ENCODE peak calls at places on chromosome 22, in eight cellular contexts. G is CD8-positive, alpha-beta T cell; L is body of pancreas; F is hepatocyte; O is spleen; T is aorta; M is effector memory CD4-positive, alpha-beta T cell; J is HepG2. E is an unnamed sample. For H3K4me1, the result is how much of the 10 kb centered on the place peaks cover.

GRCh38 chr22:37998543-37998942 is 14.2 kb upstream of the SOX10 start:
- DNase-seq in O (no peak), J (peak), M (no peak), T (no peak), F (no peak), L (peak), G (no peak), E (no peak)

GRCh38 chr22:41445171-41446056 is 1.2 kb downstream of the TOB2 start:
- DNase-seq in O (peak), J (no peak), T (peak), L (peak), F (peak), G (peak), M (no peak), E (peak)

GRCh38 chr22:37244922-37245722 is 1.1 kb upstream of the RAC2 start:
- DNase-seq in T (peak), F (no peak), O (peak), L (no peak), G (no peak), M (no peak), J (no peak), E (no peak)

GRCh38 chr22:19678949-19679348 is 35.4 kb upstream of the SEPTIN5 start:
- DNase-seq in J (no peak), O (no peak), F (no peak), M (no peak), L (no peak), T (no peak), G (no peak), E (no peak)

GRCh38 chr22:49163258-49163959 is 664.3 kb downstream of the BRD1 start:
- DNase-seq in J (no peak), F (no peak), M (no peak), T (peak), L (no peak), O (peak), G (no peak), E (no peak)

GRCh38 chr22:43081968-43082367 is 7.2 kb downstream of the TTLL1 start:
- DNase-seq in T (no peak), M (no peak), L (no peak), F (no peak), G (no peak), O (no peak), J (no peak), E (no peak)

GRCh38 chr22:20464096-20464614 is 26.5 kb upstream of the SCARF2 start:
- DNase-seq in T (peak), G (peak), O (peak), M (peak), L (no peak), F (no peak), J (no peak), E (no peak)

GRCh38 chr22:49847751-49848689 is 5.6 kb upstream of the ZBED4 start:
- DNase-seq in O (peak), M (no peak), F (no peak), T (peak), L (peak), J (no peak), G (no peak), E (no peak)

GRCh38 chr22:36267896-36268485 is 15.1 kb downstream of the APOL1 start:
- DNase-seq in F (no peak), T (no peak), G (no peak), O (no peak), J (no peak), M (no peak), L (no peak), E (no peak)

GRCh38 chr22:34297536-34298120 is 377.4 kb upstream of the LARGE1 start:
- DNase-seq in G (no peak), O (no peak), L (peak), M (no peak), F (no peak), J (no peak), T (no peak), E (no peak)

GRCh38 chr22:48536691-48537591 is 1290.7 kb downstream of the BRD1 start:
- DNase-seq in J (no peak), L (peak), M (no peak), T (no peak), O (no peak), F (no peak), G (no peak), E (no peak)

GRCh38 chr22:36870250-36870649 is 9.4 kb downstream of the NCF4 start:
- DNase-seq in L (no peak), O (no peak), F (no peak), M (no peak), G (no peak), T (no peak), J (no peak), E (no peak)

GRCh38 chr22:41285441-41285819 is 557 bp downstream of the RANGAP1 start:
- DNase-seq in J (peak), M (peak), T (peak), O (peak), G (peak), L (peak), F (peak), E (peak)

GRCh38 chr22:36536717-36537116 is 7.8 kb upstream of the EIF3D start:
- DNase-seq in J (no peak), O (no peak), M (no peak), T (no peak), L (no peak), F (no peak), G (no peak), E (no peak)

GRCh38 chr22:42074153-42074750 is at the start of gene PHETA2:
- DNase-seq in T (peak), F (peak), J (no peak), L (peak), G (peak), O (peak), M (peak), E (peak)

GRCh38 chr22:35893698-35894097 is 134.9 kb downstream of the RBFOX2 start:
- DNase-seq in G (no peak), O (no peak), J (no peak), M (no peak), T (no peak), L (peak), F (no peak), E (peak)

GRCh38 chr22:41526802-41527799 is 17.2 kb downstream of the POLR3H start:
- DNase-seq in M (peak), L (peak), T (peak), J (no peak), O (peak), G (peak), F (peak), E (no peak)

GRCh38 chr22:43085658-43086606 is 3.3 kb downstream of the TTLL1 start:
- DNase-seq in F (no peak), J (no peak), M (no peak), G (peak), T (no peak), O (no peak), L (no peak), E (no peak)

GRCh38 chr22:23154461-23154860 is 9.2 kb downstream of the RAB36 start:
- DNase-seq in F (no peak), J (no peak), L (no peak), O (peak), M (no peak), T (no peak), G (no peak), E (no peak)

GRCh38 chr22:43042101-43042780 is 27.3 kb upstream of the PACSIN2 start:
- DNase-seq in G (no peak), L (peak), O (no peak), M (no peak), T (no peak), J (no peak), F (no peak), E (no peak)

GRCh38 chr22:35561796-35562526 is 21.3 kb downstream of the RASD2 start:
- DNase-seq in G (no peak), O (no peak), J (no peak), F (peak), M (no peak), L (no peak), T (no peak), E (no peak)

GRCh38 chr22:39490135-39490798 is 11.8 kb upstream of the MIEF1 start:
- DNase-seq in L (peak), O (peak), F (peak), M (peak), J (peak), T (peak), G (peak), E (peak)

GRCh38 chr22:40202225-40202944 is 24.7 kb downstream of the TNRC6B start:
- DNase-seq in M (no peak), O (no peak), G (no peak), F (no peak), J (no peak), T (no peak), L (no peak), E (no peak)

GRCh38 chr22:41682033-41682807 is 6.4 kb downstream of the SNU13 start:
- DNase-seq in O (peak), L (peak), G (peak), M (peak), T (peak), F (peak), J (peak), E (peak)

GRCh38 chr22:41481131-41481830 is 12.4 kb downstream of the ACO2 start:
- DNase-seq in T (peak), M (no peak), L (no peak), G (no peak), J (no peak), O (no peak), F (no peak), E (no peak)

GRCh38 chr22:39148727-39149535 is 3.5 kb downstream of the CBX7 start:
- DNase-seq in L (peak), F (peak), O (peak), T (peak), J (no peak), M (peak), G (peak), E (peak)

GRCh38 chr22:48277868-48278581 is 1515.6 kb downstream of the TBC1D22A start:
- DNase-seq in T (no peak), O (no peak), M (no peak), F (peak), J (no peak), L (no peak), G (no peak), E (no peak)

GRCh38 chr22:48711669-48712068 is 1116.0 kb downstream of the BRD1 start:
- DNase-seq in M (no peak), L (no peak), F (no peak), T (peak), G (no peak), O (peak), J (no peak), E (no peak)

GRCh38 chr22:35150163-35151107 is 84.5 kb downstream of the ISX start:
- DNase-seq in L (peak), O (peak), J (peak), M (peak), G (peak), T (peak), F (peak), E (peak)

DNA sequence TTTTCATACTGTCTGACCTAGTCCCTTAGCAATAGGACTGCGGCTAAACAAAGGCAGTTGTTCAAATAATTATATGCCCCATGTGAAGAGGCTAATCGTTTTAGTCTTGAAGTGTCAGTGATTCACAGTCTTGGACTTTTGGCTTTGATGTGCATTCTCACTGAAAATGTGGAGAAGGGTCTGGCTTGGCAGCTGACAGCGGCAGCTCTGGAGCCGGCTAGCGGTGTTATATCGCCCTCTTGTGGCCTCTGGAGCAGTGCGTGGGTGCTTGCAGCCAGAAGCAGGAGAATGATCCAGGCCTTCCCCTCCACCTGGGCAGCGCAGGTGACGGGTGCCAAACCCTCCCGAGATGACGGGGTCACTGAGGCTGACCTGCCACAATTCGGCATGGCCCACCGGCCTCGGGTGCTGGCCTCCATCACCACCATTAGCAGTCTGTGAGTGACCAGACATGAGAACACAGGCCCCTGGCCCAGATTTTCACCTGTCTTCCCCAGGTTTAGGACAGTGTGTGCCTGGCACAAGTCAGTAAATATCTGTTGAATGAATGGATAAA is 90.3 kb upstream of the PITPNB start:
- DNase-seq in G (peak), F (peak), L (peak), T (peak), J (peak), O (peak), M (peak), E (peak)
- H3K4me1 ChIP-seq in G (under half), F (under half), L (under half), T (under half), J (under half), O (under half), M (under half), E (under half)

GRCh38 chr22:22141771-22142591 is 102.6 kb upstream of the VPREB1 start:
- DNase-seq in T (no peak), L (no peak), G (no peak), F (no peak), J (no peak), O (no peak), M (no peak), E (no peak)
- H3K4me1 ChIP-seq in T (under half), L (under half), G (under half), F (under half), J (under half), O (under half), M (under half), E (under half)

DNA sequence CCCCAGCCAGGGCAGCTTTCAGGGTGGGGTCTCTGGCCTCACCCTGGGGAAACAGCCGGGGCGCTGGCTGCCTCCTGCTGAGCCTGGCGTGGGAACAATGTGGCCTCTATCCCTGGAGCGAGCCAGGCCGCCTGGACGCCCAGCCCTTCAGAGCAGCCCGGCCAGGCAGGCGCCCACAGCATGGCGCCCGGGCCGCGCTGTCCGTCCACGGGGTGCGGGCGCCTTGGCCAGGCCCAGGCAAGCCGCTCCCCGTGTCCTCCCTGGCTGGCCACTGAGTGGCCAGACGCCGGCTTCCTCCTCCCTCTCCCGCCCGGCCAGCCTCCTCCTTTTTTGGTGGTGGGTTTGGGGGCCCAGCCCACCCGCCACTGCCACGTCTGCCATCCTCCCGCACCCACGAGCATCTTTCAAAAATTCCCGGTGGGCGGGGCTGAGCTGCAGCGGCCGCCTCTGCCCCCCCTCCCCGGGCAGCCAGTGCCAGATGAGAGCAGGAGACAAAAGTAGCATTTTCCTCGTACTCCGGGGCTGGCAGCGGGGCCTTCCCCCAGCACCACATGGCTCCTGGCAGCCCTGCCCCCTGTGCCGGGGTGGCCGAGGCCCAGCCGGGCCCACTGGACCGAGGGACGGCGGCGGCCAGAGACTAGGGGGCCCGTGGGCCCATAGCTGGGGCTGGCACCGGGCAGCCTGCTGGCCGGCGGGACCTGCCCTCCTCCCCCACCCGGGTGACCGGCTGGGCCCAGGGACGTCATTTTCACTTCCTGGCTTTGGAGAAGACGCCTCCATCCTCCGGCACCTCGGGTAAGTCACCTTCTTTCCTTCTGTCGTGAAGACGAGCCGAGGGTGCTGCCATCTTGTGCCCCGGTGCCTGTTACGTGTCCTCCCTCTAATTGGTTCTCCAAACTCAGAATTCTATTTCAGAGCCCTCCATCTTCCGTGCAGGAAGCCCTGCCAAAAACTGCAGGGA is 70.2 kb upstream of the PPARA start:
- DNase-seq in F (no peak), J (no peak), M (no peak), O (peak), L (peak), T (peak), G (no peak), E (no peak)
- H3K4me1 ChIP-seq in F (under half), J (under half), M (under half), O (half or more), L (half or more), T (under half), G (under half), E (half or more)

DNA sequence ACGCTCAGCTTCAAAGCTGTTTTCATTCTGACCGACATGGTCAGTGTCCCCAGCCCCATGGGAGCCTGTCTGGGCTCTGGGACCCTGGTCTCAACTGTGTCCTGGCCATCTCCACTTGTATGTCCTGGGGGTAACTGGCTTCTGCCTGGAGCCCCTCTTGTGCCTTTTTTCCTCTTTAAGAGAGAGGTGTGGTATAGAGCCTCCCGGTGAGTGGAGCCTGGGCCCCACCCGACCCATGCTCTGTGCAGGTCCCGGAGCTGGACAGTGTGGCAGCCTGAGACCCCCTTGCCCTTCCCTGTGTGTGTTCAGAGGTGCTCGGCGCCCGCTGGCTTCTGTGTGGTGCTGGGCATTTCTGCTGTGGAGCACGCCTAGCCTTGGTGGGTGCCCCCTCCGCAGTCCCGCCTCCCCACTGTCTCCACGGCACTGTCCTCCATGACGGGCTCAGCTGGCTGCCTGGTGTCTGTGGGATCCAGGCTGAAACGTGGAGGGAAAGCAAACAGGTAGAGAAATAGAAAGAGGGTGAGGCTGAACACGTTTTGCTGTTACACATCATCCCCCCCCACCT is 74.9 kb downstream of the PARVB start:
- DNase-seq in O (peak), T (peak), L (no peak), G (no peak), M (no peak), F (no peak), J (no peak), E (no peak)
- H3K4me1 ChIP-seq in O (under half), T (under half), L (under half), G (under half), M (under half), F (under half), J (under half), E (under half)

DNA sequence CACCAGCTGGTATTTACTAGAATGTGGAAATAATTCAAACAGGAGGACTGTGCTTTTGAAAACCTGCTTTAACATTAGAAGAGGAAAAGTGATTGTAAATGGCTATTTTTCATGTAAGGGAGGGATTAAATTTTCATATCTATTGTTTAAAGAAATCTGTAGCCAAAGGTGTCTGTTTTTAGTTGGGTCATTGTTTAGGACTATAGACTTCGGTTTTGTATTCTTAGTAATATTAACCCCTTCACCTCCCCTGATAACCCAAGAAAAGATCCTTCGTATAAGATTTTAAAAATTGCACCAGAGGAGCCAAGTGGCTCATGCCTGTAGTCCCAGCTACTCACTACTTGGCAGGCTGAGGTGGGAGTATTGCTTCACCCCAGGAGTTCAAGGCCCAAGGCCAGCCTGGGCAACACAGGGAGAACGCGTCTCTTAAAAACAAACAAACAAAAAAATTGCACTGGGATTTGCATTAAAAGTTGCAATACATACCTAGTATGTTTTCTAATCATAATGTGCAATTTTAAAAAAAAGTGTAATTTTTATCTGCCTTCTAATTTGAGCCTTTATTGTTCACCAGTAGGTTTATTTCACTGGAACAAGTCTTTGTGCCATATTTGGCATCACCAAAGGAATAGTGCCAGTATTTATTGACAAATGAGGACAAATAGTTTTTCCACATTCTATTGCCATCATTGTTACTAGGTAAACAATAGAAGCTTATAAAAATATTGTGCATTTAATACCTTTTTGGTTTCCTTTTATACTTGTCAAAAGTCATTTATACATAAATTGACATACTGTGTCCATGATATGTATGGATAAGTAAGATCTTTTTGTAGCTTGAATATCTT is 34.3 kb downstream of the MTMR3 start:
- DNase-seq in M (no peak), J (peak), F (no peak), G (no peak), O (no peak), T (no peak), L (peak), E (no peak)
- H3K4me1 ChIP-seq in M (under half), J (under half), F (under half), G (under half), O (under half), T (under half), L (under half), E (under half)

GRCh38 chr22:32534252-32535215 is 59.9 kb downstream of the FBXO7 start:
- DNase-seq in M (no peak), J (peak), L (peak), O (no peak), T (peak), G (no peak), F (peak), E (no peak)
- H3K4me1 ChIP-seq in M (under half), J (half or more), L (under half), O (under half), T (under half), G (under half), F (under half), E (under half)

GRCh38 chr22:25623310-25623734 is 58.8 kb downstream of the GRK3 start:
- DNase-seq in F (no peak), G (no peak), T (no peak), O (no peak), J (no peak), L (no peak), M (no peak), E (no peak)

GRCh38 chr22:25622011-25622410 is 57.5 kb downstream of the GRK3 start:
- DNase-seq in O (no peak), G (no peak), J (no peak), M (no peak), L (no peak), T (no peak), F (no peak), E (no peak)

GRCh38 chr22:25623851-25624250 is 59.4 kb downstream of the GRK3 start:
- DNase-seq in M (no peak), L (no peak), F (no peak), J (no peak), G (no peak), O (no peak), T (no peak), E (no peak)

GRCh38 chr22:25626146-25626992 is 61.9 kb downstream of the GRK3 start:
- DNase-seq in G (no peak), L (no peak), F (no peak), O (no peak), T (no peak), J (no peak), M (no peak), E (no peak)

GRCh38 chr22:25624486-25624885 is 60.0 kb downstream of the GRK3 start:
- DNase-seq in T (no peak), L (no peak), J (peak), G (no peak), M (no peak), O (no peak), F (no peak), E (no peak)
- H3K4me1 ChIP-seq in T (under half), L (under half), J (under half), G (under half), M (under half), O (under half), F (under half), E (under half)

GRCh38 chr22:17501679-17502285 is 61.5 kb upstream of the SLC25A18 start:
- DNase-seq in F (peak), L (peak), T (no peak), G (no peak), M (peak), J (peak), O (no peak), E (peak)
- H3K4me1 ChIP-seq in F (under half), L (under half), T (under half), G (under half), M (under half), J (under half), O (under half), E (under half)

GRCh38 chr22:24981656-24982055 is 29.1 kb downstream of the KIAA1671 start:
- DNase-seq in M (no peak), G (no peak), T (no peak), J (no peak), F (no peak), O (no peak), L (no peak), E (no peak)
- H3K4me1 ChIP-seq in M (under half), G (under half), T (under half), J (under half), F (under half), O (under half), L (under half), E (half or more)